ENCODE peak calls at places on chromosomes 3 and 15, in four cellular contexts. One of them, this sample, is unnamed.

GRCh38 chr3:57298041-57298440 is 5.6 kb upstream of the ASB14 start:
- DNase-seq in IMR-90: peak
- DNase-seq in mesenchymal stem cell: peak
- DNase-seq in mesendoderm: peak
- DNase-seq in this sample: peak

GRCh38 chr3:52216585-52217408 is 8.6 kb downstream of the TLR9 start:
- DNase-seq in mesenchymal stem cell: peak
- DNase-seq in IMR-90: peak
- DNase-seq in mesendoderm: peak
- DNase-seq in this sample: peak

GRCh38 chr3:142929109-142929508 is 34.4 kb downstream of the PAQR9 start:
- DNase-seq in mesenchymal stem cell: peak
- DNase-seq in IMR-90: peak
- DNase-seq in mesendoderm: peak
- DNase-seq in this sample: peak

GRCh38 chr3:176554791-176555330 is 642.4 kb downstream of the TBL1XR1 start:
- DNase-seq in mesendoderm: no peak
- DNase-seq in IMR-90: no peak
- DNase-seq in mesenchymal stem cell: no peak
- DNase-seq in this sample: peak

GRCh38 chr3:53028641-53029040 is 17.2 kb downstream of the SFMBT1 start:
- DNase-seq in IMR-90: no peak
- DNase-seq in mesenchymal stem cell: no peak
- DNase-seq in mesendoderm: no peak
- DNase-seq in this sample: no peak

GRCh38 chr3:10813425-10813824 is 2.6 kb upstream of the SLC6A11 start:
- DNase-seq in mesendoderm: no peak
- DNase-seq in mesenchymal stem cell: no peak
- DNase-seq in IMR-90: no peak
- DNase-seq in this sample: peak

GRCh38 chr3:179840985-179841384 is 188.1 kb downstream of the USP13 start:
- DNase-seq in IMR-90: peak
- DNase-seq in mesendoderm: no peak
- DNase-seq in mesenchymal stem cell: no peak
- DNase-seq in this sample: no peak

GRCh38 chr15:74178326-74179100 is 5.0 kb downstream of the ISLR start:
- DNase-seq in mesenchymal stem cell: no peak
- DNase-seq in mesendoderm: no peak
- DNase-seq in IMR-90: no peak
- DNase-seq in this sample: no peak

GRCh38 chr3:159765025-159765859 is 223.4 kb upstream of the IL12A start:
- DNase-seq in IMR-90: peak
- DNase-seq in mesenchymal stem cell: peak
- DNase-seq in mesendoderm: peak
- DNase-seq in this sample: peak

GRCh38 chr15:38670142-38671002 is 105.8 kb upstream of the RASGRP1 start:
- DNase-seq in mesendoderm: no peak
- DNase-seq in mesenchymal stem cell: no peak
- DNase-seq in IMR-90: no peak
- DNase-seq in this sample: no peak

GRCh38 chr3:172107403-172107802 is 68.0 kb downstream of the FNDC3B start:
- DNase-seq in mesendoderm: no peak
- DNase-seq in IMR-90: no peak
- DNase-seq in mesenchymal stem cell: no peak
- DNase-seq in this sample: no peak

GRCh38 chr3:101011086-101011485 is 17.9 kb upstream of the ABI3BP start:
- DNase-seq in IMR-90: peak
- DNase-seq in mesenchymal stem cell: no peak
- DNase-seq in mesendoderm: no peak
- DNase-seq in this sample: no peak

GRCh38 chr3:29914861-29915524 is 634.1 kb downstream of the RBMS3 start:
- DNase-seq in IMR-90: peak
- DNase-seq in mesendoderm: peak
- DNase-seq in mesenchymal stem cell: peak
- DNase-seq in this sample: no peak

GRCh38 chr3:52046186-52046913 is 10.0 kb downstream of the DUSP7 start:
- DNase-seq in mesenchymal stem cell: peak
- DNase-seq in mesendoderm: peak
- DNase-seq in IMR-90: peak
- DNase-seq in this sample: peak

GRCh38 chr15:91528811-91529210 is 324.7 kb upstream of the SLCO3A1 start:
- DNase-seq in mesenchymal stem cell: no peak
- DNase-seq in mesendoderm: no peak
- DNase-seq in IMR-90: no peak
- DNase-seq in this sample: no peak

GRCh38 chr15:41494190-41494921 is 682 bp downstream of the ITPKA start:
- DNase-seq in mesenchymal stem cell: no peak
- DNase-seq in mesendoderm: peak
- DNase-seq in IMR-90: no peak
- DNase-seq in this sample: no peak

GRCh38 chr3:129525341-129525968 is 3.0 kb upstream of the RHO start:
- DNase-seq in IMR-90: peak
- DNase-seq in mesendoderm: no peak
- DNase-seq in mesenchymal stem cell: peak
- DNase-seq in this sample: peak

GRCh38 chr3:194255252-194256039 is 95.7 kb downstream of the CPN2 start:
- DNase-seq in mesendoderm: peak
- DNase-seq in IMR-90: no peak
- DNase-seq in mesenchymal stem cell: peak
- DNase-seq in this sample: peak

GRCh38 chr3:7874116-7874515 is 627.5 kb upstream of the LMCD1 start:
- DNase-seq in IMR-90: no peak
- DNase-seq in mesendoderm: peak
- DNase-seq in mesenchymal stem cell: no peak
- DNase-seq in this sample: no peak

GRCh38 chr15:63334821-63335220 is 46.8 kb downstream of the CA12 start:
- DNase-seq in IMR-90: no peak
- DNase-seq in mesenchymal stem cell: no peak
- DNase-seq in mesendoderm: no peak
- DNase-seq in this sample: no peak

GRCh38 chr15:74958320-74958907 is 1.8 kb upstream of the RPP25 start:
- DNase-seq in IMR-90: no peak
- DNase-seq in mesenchymal stem cell: peak
- DNase-seq in mesendoderm: peak
- DNase-seq in this sample: peak

GRCh38 chr3:193982258-193982659 is 153.7 kb upstream of the HES1 start:
- DNase-seq in mesendoderm: no peak
- DNase-seq in IMR-90: no peak
- DNase-seq in mesenchymal stem cell: no peak
- DNase-seq in this sample: no peak

GRCh38 chr15:77567202-77567601 is 65.5 kb downstream of the LINGO1 start:
- DNase-seq in mesendoderm: no peak
- DNase-seq in mesenchymal stem cell: no peak
- DNase-seq in IMR-90: no peak
- DNase-seq in this sample: no peak

GRCh38 chr15:92466834-92467233 is 73.2 kb downstream of the ST8SIA2 start:
- DNase-seq in IMR-90: no peak
- DNase-seq in mesenchymal stem cell: no peak
- DNase-seq in mesendoderm: no peak
- DNase-seq in this sample: no peak

GRCh38 chr15:77526582-77527163 is 106.0 kb downstream of the HMG20A start:
- DNase-seq in IMR-90: no peak
- DNase-seq in mesenchymal stem cell: no peak
- DNase-seq in mesendoderm: no peak
- DNase-seq in this sample: no peak

GRCh38 chr15:88834211-88834812 is 31.1 kb downstream of the ACAN start:
- DNase-seq in mesendoderm: peak
- DNase-seq in mesenchymal stem cell: peak
- DNase-seq in IMR-90: peak
- DNase-seq in this sample: peak

GRCh38 chr3:177658354-177658753 is 461.1 kb upstream of the TBL1XR1 start:
- DNase-seq in mesendoderm: no peak
- DNase-seq in mesenchymal stem cell: no peak
- DNase-seq in IMR-90: no peak
- DNase-seq in this sample: no peak

GRCh38 chr15:61227269-61228024 is 1.7 kb downstream of the RORA start:
- DNase-seq in mesenchymal stem cell: peak
- DNase-seq in mesendoderm: peak
- DNase-seq in IMR-90: peak
- DNase-seq in this sample: no peak
- H3K4me3 ChIP-seq in mesenchymal stem cell: peak
- H3K4me3 ChIP-seq in mesendoderm: peak
- H3K4me3 ChIP-seq in IMR-90: peak
- H3K4me3 ChIP-seq in this sample: peak

GRCh38 chr3:33052671-33053070 is 44.3 kb downstream of the GLB1 start:
- DNase-seq in IMR-90: no peak
- DNase-seq in mesenchymal stem cell: no peak
- DNase-seq in mesendoderm: no peak
- DNase-seq in this sample: no peak

GRCh38 chr3:33057320-33058298 is 39.3 kb downstream of the GLB1 start:
- DNase-seq in mesendoderm: no peak
- DNase-seq in mesenchymal stem cell: no peak
- DNase-seq in IMR-90: no peak
- DNase-seq in this sample: no peak

GRCh38 chr3:33058780-33059179 is 38.2 kb downstream of the GLB1 start:
- DNase-seq in mesendoderm: no peak
- DNase-seq in mesenchymal stem cell: no peak
- DNase-seq in IMR-90: no peak
- DNase-seq in this sample: no peak

GRCh38 chr3:33050084-33050653 is 46.8 kb downstream of the GLB1 start:
- DNase-seq in mesendoderm: no peak
- DNase-seq in mesenchymal stem cell: no peak
- DNase-seq in IMR-90: no peak
- DNase-seq in this sample: no peak

DNA sequence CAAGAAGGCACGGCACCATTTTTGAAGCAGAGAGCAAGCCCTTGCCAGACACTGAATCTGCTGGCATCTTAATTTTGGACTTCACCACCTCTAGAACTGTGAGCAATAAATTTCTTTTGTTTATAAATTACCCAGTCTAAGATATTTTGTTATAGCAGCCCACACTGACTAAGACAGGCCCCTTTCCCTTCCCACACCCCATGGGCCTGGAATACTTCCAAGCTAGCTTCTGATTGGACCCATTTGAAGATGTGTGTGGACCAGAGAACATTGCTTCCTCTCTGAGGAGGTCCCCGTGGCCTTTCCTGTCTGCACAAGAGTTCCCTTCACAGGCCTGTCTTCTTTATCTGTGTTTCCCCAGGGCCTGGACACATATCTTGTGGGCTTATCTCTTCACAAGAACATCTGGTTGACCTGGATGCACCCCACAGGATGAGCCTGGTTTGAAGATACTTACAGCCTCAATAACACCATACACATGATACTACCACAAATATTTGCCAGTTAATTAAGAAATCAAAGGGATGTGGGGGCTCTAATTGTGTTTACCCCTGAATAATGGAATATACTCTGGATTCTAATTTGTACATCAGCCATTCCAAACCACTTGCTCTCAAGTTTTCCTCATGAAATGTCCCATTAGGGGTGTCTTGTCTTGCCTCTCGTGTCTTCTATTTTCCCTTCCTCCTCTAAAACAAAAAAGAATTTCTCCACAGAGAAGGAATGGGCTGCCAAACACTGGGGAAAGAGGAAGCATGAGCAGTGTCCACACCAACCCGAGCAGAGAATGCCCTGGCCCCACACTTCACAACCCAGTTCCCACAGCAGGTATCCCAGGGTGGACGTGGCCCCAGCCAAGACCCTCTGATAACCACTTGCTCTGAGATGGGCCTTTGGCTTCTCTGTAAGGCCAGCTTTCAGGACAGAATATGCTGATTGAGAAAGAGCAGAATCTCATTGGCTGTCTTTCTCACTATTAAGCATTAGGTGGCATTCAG is 42.5 kb downstream of the GLB1 start:
- DNase-seq in mesenchymal stem cell: no peak
- DNase-seq in mesendoderm: peak
- DNase-seq in IMR-90: no peak
- DNase-seq in this sample: no peak
- H3K4ac ChIP-seq in mesenchymal stem cell: no peak
- H3K4ac ChIP-seq in mesendoderm: no peak
- H3K4ac ChIP-seq in IMR-90: no peak
- H3K4ac ChIP-seq in this sample: no peak

GRCh38 chr3:41364736-41365135 is 165.4 kb downstream of the CTNNB1 start:
- DNase-seq in mesendoderm: no peak
- DNase-seq in mesenchymal stem cell: peak
- DNase-seq in IMR-90: no peak
- DNase-seq in this sample: peak
- H3K18ac ChIP-seq in mesendoderm: no peak
- H3K18ac ChIP-seq in mesenchymal stem cell: no peak
- H3K18ac ChIP-seq in IMR-90: no peak
- H3K18ac ChIP-seq in this sample: no peak

GRCh38 chr15:95636107-95636506 is 694.4 kb upstream of the NR2F2 start:
- DNase-seq in mesenchymal stem cell: no peak
- DNase-seq in mesendoderm: no peak
- DNase-seq in IMR-90: no peak
- DNase-seq in this sample: no peak

GRCh38 chr15:95635666-95636065 is 694.8 kb upstream of the NR2F2 start:
- DNase-seq in mesendoderm: no peak
- DNase-seq in IMR-90: no peak
- DNase-seq in mesenchymal stem cell: no peak
- DNase-seq in this sample: no peak

GRCh38 chr15:95644476-95644875 is 686.0 kb upstream of the NR2F2 start:
- DNase-seq in mesendoderm: no peak
- DNase-seq in IMR-90: no peak
- DNase-seq in mesenchymal stem cell: no peak
- DNase-seq in this sample: no peak

GRCh38 chr15:95639208-95639607 is 691.3 kb upstream of the NR2F2 start:
- DNase-seq in mesendoderm: no peak
- DNase-seq in mesenchymal stem cell: no peak
- DNase-seq in IMR-90: no peak
- DNase-seq in this sample: no peak
- H3K4me3 ChIP-seq in mesendoderm: no peak
- H3K4me3 ChIP-seq in mesenchymal stem cell: no peak
- H3K4me3 ChIP-seq in IMR-90: no peak
- H3K4me3 ChIP-seq in this sample: no peak